ENCODE peak calls at places on chromosome 4, in six cellular contexts. J is OCI-LY7, X is mammary epithelial cell, W is cardiac muscle cell, F is suprapubic skin, U is HCT116. Z is an unnamed sample.

GRCh38 chr4:98939892-98940298 is 11.0 kb upstream of the EIF4E start:
- DNase-seq in J (peak; percentile 46), X (peak; percentile 49), W (peak; percentile 68), F (no peak), U (peak; percentile 75), Z (no peak)

GRCh38 chr4:187363453-187363852 is 632.1 kb upstream of the ZFP42 start:
- DNase-seq in J (no peak), X (no peak), W (no peak), F (no peak), U (no peak), Z (no peak)

GRCh38 chr4:169567916-169568315 is 44.5 kb downstream of the NEK1 start:
- DNase-seq in J (no peak), X (no peak), W (no peak), F (no peak), U (no peak), Z (no peak)

GRCh38 chr4:10664408-10664807 is 20.2 kb downstream of the CLNK start:
- DNase-seq in J (no peak), X (peak; percentile 45), W (no peak), F (no peak), U (no peak), Z (no peak)

GRCh38 chr4:42282081-42282901 is 115.0 kb upstream of the SHISA3 start:
- DNase-seq in J (peak; percentile 82), X (peak; percentile 37), W (peak; percentile 92), F (no peak), U (peak; percentile 76), Z (no peak)

GRCh38 chr4:56995525-56995924 is 16.8 kb downstream of the POLR2B start:
- DNase-seq in J (no peak), X (no peak), W (no peak), F (no peak), U (no peak), Z (peak; percentile 80)

GRCh38 chr4:100591156-100591876 is 73.5 kb upstream of the EMCN start:
- DNase-seq in J (no peak), X (no peak), W (peak; percentile 61), F (no peak), U (no peak), Z (no peak)

GRCh38 chr4:84952004-84952403 is 14.5 kb downstream of the WDFY3 start:
- DNase-seq in J (no peak), X (peak; percentile 99), W (no peak), F (no peak), U (peak; percentile 10), Z (no peak)

GRCh38 chr4:33446953-33447352 is 2726.8 kb downstream of the PCDH7 start:
- DNase-seq in J (no peak), X (no peak), W (no peak), F (no peak), U (no peak), Z (no peak)

GRCh38 chr4:105241456-105241855 is 94.8 kb downstream of the TET2 start:
- DNase-seq in J (no peak), X (no peak), W (no peak), F (no peak), U (no peak), Z (no peak)

GRCh38 chr4:171478181-171478580 is 335.0 kb upstream of the GALNTL6 start:
- DNase-seq in J (no peak), X (no peak), W (no peak), F (no peak), U (no peak), Z (no peak)

GRCh38 chr4:155624478-155624877 is 42.2 kb upstream of the GUCY1A1 start:
- DNase-seq in J (no peak), X (no peak), W (no peak), F (no peak), U (no peak), Z (no peak)

GRCh38 chr4:16573744-16574143 is 324.7 kb downstream of the LDB2 start:
- DNase-seq in J (no peak), X (no peak), W (no peak), F (no peak), U (no peak), Z (no peak)

GRCh38 chr4:85774489-85774888 is 299.5 kb downstream of the ARHGAP24 start:
- DNase-seq in J (no peak), X (no peak), W (no peak), F (no peak), U (no peak), Z (no peak)

GRCh38 chr4:81164623-81165416 is 50.2 kb downstream of the PRKG2 start:
- DNase-seq in J (no peak), X (peak; percentile 96), W (no peak), F (no peak), U (peak; percentile 92), Z (no peak)

GRCh38 chr4:17597517-17597916 is 16.9 kb upstream of the MED28 start:
- DNase-seq in J (no peak), X (peak; percentile 41), W (no peak), F (no peak), U (no peak), Z (no peak)

GRCh38 chr4:183347586-183347985 is 25.4 kb upstream of the CLDN24 start:
- DNase-seq in J (no peak), X (no peak), W (no peak), F (no peak), U (no peak), Z (no peak)

GRCh38 chr4:108097990-108098553 is 70.7 kb downstream of the LEF1 start:
- DNase-seq in J (no peak), X (no peak), W (peak; percentile 13), F (no peak), U (no peak), Z (no peak)

GRCh38 chr4:25174674-25175073 is 14.4 kb upstream of the SEPSECS start:
- DNase-seq in J (no peak), X (peak; percentile 77), W (no peak), F (no peak), U (no peak), Z (no peak)

GRCh38 chr4:95050980-95051688 is 293.4 kb downstream of the BMPR1B start:
- DNase-seq in J (no peak), X (no peak), W (peak; percentile 23), F (no peak), U (no peak), Z (no peak)

GRCh38 chr4:43816107-43816506 is 632.5 kb downstream of the KCTD8 start:
- DNase-seq in J (no peak), X (no peak), W (peak; percentile 63), F (no peak), U (no peak), Z (no peak)

GRCh38 chr4:152256996-152257395 is 278.9 kb downstream of the FBXW7 start:
- DNase-seq in J (no peak), X (no peak), W (no peak), F (no peak), U (no peak), Z (no peak)

GRCh38 chr4:140876597-140877364 is 120.6 kb upstream of the TBC1D9 start:
- DNase-seq in J (no peak), X (no peak), W (no peak), F (no peak), U (no peak), Z (no peak)

GRCh38 chr4:89334830-89335229 is 27.2 kb upstream of the GPRIN3 start:
- DNase-seq in J (no peak), X (no peak), W (no peak), F (no peak), U (no peak), Z (no peak)

GRCh38 chr4:123055943-123056342 is 133.5 kb upstream of the NUDT6 start:
- DNase-seq in J (no peak), X (peak; percentile 16), W (no peak), F (no peak), U (no peak), Z (no peak)

GRCh38 chr4:143597271-143597670 is 83.8 kb downstream of the SMARCA5 start:
- DNase-seq in J (no peak), X (no peak), W (no peak), F (no peak), U (no peak), Z (no peak)

GRCh38 chr4:55411621-55412020 is 15.9 kb downstream of the TMEM165 start:
- DNase-seq in J (no peak), X (no peak), W (no peak), F (no peak), U (no peak), Z (no peak)

GRCh38 chr4:42501624-42502401 is 104.5 kb downstream of the SHISA3 start:
- DNase-seq in J (no peak), X (no peak), W (peak; percentile 14), F (no peak), U (no peak), Z (no peak)

GRCh38 chr4:23028875-23029274 is 336.1 kb downstream of the GBA3 start:
- DNase-seq in J (no peak), X (no peak), W (no peak), F (no peak), U (no peak), Z (no peak)

GRCh38 chr4:1210241-1210841 is 38.0 kb upstream of the SPON2 start:
- DNase-seq in J (no peak), X (no peak), W (no peak), F (peak; percentile 78), U (no peak), Z (peak; percentile 19)
- H3K4me1 ChIP-seq in J (peaks cover 15% of the 10 kb centered on the region), X (no peaks in the 10 kb centered on the region), W (peaks cover 5% of the 10 kb centered on the region), F (peaks cover 70% of the 10 kb centered on the region), U (no peaks in the 10 kb centered on the region), Z (peaks cover 47% of the 10 kb centered on the region)

GRCh38 chr4:37687175-37687525 is 974 bp upstream of the RELL1 start:
- DNase-seq in J (no peak), X (no peak), W (no peak), F (no peak), U (no peak), Z (no peak)
- TF ChIP-seq CTCF in J (no peak), X (no peak), W (no peak), F (no peak), U (no peak), Z (no peak)

DNA sequence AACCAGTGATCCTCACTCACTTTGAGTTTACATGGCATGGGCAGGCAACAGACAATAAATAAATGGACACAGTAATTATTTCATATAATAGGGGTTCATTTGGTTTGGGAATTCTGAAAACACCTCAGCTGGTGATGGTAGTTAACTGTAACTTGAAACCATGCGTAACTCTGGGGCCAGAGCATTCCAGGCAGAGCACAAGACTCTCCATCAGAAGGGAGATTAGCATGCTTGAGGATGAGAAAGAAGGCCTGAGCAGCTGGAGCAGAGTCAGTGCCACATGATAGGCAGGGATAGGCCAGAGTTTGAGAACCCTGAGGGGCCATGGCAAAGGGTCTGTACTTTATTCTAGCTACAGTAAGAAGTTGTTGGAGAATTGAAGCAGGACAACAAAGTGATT is 56.3 kb upstream of the CXCL8 start:
- DNase-seq in J (no peak), X (peak; percentile 43), W (no peak), F (no peak), U (no peak), Z (no peak)
- H3K4me1 ChIP-seq in J (no peaks in the 10 kb centered on the region), X (peaks cover 27% of the 10 kb centered on the region), W (no peaks in the 10 kb centered on the region), F (no peaks in the 10 kb centered on the region), U (no peaks in the 10 kb centered on the region), Z (no peaks in the 10 kb centered on the region)

GRCh38 chr4:76087007-76087769 is 12.7 kb downstream of the ART3 start:
- DNase-seq in J (no peak), X (peak; percentile 82), W (peak; percentile 80), F (no peak), U (peak; percentile 62), Z (no peak)
- TF ChIP-seq CTCF in J (peak; percentile 59), X (peak; percentile 76), W (peak; percentile 75), F (no peak), U (peak; percentile 60), Z (no peak)

GRCh38 chr4:38003102-38003501 is 42.9 kb downstream of the PTTG2 start:
- DNase-seq in J (no peak), X (no peak), W (no peak), F (no peak), U (no peak), Z (no peak)
- H3K4me1 ChIP-seq in J (peaks cover 71% of the 10 kb centered on the region), X (peaks cover 9% of the 10 kb centered on the region), W (peaks cover 18% of the 10 kb centered on the region), F (no peaks in the 10 kb centered on the region), U (no peaks in the 10 kb centered on the region), Z (peaks cover 44% of the 10 kb centered on the region)

GRCh38 chr4:118772149-118773081 is 63.5 kb downstream of the SEC24D start:
- DNase-seq in J (peak; percentile 67), X (peak; percentile 30), W (peak; percentile 42), F (no peak), U (peak; percentile 34), Z (no peak)
- TF ChIP-seq CTCF in J (peak; percentile 92), X (peak; percentile 50), W (peak; percentile 51), F (peak; percentile 5), U (peak; percentile 70), Z (peak; percentile 56)